ENCODE peak calls at places on chromosomes 5 and 9, in four cellular contexts. G is esophagus squamous epithelium; Z is CD8-positive, alpha-beta memory T cell; F is mesendoderm. N is an unnamed sample. For H3K36me3 and H3K4me1, the result is how much of the 10 kb centered on the place peaks cover.

GRCh38 chr9:123326662-123327093 is 29.3 kb upstream of the CRB2 start:
- DNase-seq in G (no peak), Z (no peak), F (peak), N (no peak)

GRCh38 chr9:72041775-72042194 is 18.6 kb downstream of the C9orf57 start:
- DNase-seq in G (no peak), Z (no peak), F (no peak), N (no peak)

GRCh38 chr9:109355564-109356297 is 34.9 kb upstream of the EPB41L4B start:
- DNase-seq in Z (no peak), F (no peak), G (no peak), N (no peak)

GRCh38 chr5:133846478-133847226 is 121.8 kb downstream of the C5orf15 start:
- DNase-seq in G (no peak), F (no peak), Z (no peak), N (no peak)

GRCh38 chr9:21160178-21160577 is 6.3 kb downstream of the IFNA21 start:
- DNase-seq in G (no peak), Z (no peak), F (peak), N (no peak)

GRCh38 chr9:88291056-88291455 is 97.2 kb upstream of the SPIN1 start:
- DNase-seq in F (no peak), Z (no peak), G (no peak), N (no peak)

GRCh38 chr5:1834721-1835425 is 33.7 kb downstream of the NDUFS6 start:
- DNase-seq in F (no peak), Z (no peak), G (no peak), N (no peak)

GRCh38 chr9:78189461-78189860 is 46.4 kb upstream of the CEP78 start:
- DNase-seq in G (no peak), F (no peak), Z (no peak), N (no peak)

GRCh38 chr5:15008476-15008875 is 136.9 kb upstream of the ANKH start:
- DNase-seq in G (peak), Z (no peak), F (peak), N (no peak)

GRCh38 chr9:96460877-96461276 is 10.9 kb downstream of the HABP4 start:
- DNase-seq in G (no peak), F (no peak), Z (no peak), N (no peak)

GRCh38 chr9:104872959-104873850 is 54.8 kb downstream of the ABCA1 start:
- DNase-seq in Z (no peak), G (no peak), F (peak), N (no peak)

GRCh38 chr9:109640232-109641078 is 139.5 kb upstream of the PALM2AKAP2 start:
- DNase-seq in F (peak), Z (no peak), G (no peak), N (no peak)

GRCh38 chr5:134133213-134133994 is 18.9 kb downstream of the TCF7 start:
- DNase-seq in F (no peak), G (no peak), Z (peak), N (no peak)

GRCh38 chr5:68467208-68467607 is 251.7 kb downstream of the PIK3R1 start:
- DNase-seq in G (no peak), F (no peak), Z (no peak), N (no peak)

GRCh38 chr9:131732636-131733340 is 7.1 kb downstream of the RAPGEF1 start:
- DNase-seq in Z (peak), F (no peak), G (no peak), N (peak)

DNA sequence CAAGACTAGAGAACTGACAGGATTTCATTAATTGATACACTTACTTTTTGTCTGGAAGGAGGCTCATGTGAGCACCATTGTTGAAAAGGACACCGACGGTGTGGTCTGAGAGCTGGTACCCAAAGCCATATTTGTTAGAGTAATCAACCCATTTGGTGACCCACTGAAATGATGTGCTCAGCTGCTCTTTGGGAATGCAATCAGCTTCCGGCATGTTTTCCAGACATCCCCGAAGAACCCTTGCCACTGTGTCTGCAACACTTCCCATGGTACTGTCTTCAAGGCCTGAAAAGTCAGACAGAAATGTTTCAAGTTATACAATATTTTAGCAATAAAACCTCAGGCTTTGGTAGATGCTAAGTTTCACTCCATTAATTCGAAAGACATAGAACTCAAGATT is 4.4 kb downstream of the PLK2 start:
- DNase-seq in Z (no peak), F (no peak), G (no peak), N (no peak)
- H3K4me3 ChIP-seq in Z (no peak), F (no peak), G (peak), N (no peak)

DNA sequence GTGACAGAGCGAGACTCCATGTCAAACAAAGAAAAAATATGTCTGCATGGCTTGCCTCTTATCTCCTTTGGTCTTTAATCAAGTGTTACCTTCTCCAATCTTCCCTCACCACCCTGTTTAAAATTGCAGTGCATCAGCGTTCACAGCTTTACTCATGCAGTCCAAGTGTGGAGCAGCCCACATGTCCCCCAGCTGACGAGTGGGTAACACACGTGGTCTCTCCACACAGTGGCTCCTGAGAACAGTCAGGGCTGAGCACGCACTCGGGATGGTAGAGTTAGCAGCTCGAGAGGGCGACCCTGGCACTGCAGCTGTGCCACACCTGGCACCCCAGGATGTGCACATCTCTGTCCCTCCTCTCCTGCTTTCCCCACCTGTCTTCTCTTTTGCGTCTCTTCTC is 25.9 kb upstream of the CFAP157 start:
- DNase-seq in Z (no peak), G (no peak), F (no peak), N (no peak)
- H3K36me3 ChIP-seq in Z (under half), G (under half), F (under half), N (under half)

GRCh38 chr5:119279093-119279492 is 76.7 kb upstream of the TNFAIP8 start:
- DNase-seq in F (peak), Z (no peak), G (no peak), N (no peak)
- H3K4me1 ChIP-seq in F (under half), Z (half or more), G (under half), N (half or more)

GRCh38 chr9:136799854-136800657 is 3.9 kb downstream of the CCDC183 start:
- DNase-seq in Z (peak), G (no peak), F (peak), N (peak)
- H3K4me3 ChIP-seq in Z (peak), G (peak), F (peak), N (peak)

DNA sequence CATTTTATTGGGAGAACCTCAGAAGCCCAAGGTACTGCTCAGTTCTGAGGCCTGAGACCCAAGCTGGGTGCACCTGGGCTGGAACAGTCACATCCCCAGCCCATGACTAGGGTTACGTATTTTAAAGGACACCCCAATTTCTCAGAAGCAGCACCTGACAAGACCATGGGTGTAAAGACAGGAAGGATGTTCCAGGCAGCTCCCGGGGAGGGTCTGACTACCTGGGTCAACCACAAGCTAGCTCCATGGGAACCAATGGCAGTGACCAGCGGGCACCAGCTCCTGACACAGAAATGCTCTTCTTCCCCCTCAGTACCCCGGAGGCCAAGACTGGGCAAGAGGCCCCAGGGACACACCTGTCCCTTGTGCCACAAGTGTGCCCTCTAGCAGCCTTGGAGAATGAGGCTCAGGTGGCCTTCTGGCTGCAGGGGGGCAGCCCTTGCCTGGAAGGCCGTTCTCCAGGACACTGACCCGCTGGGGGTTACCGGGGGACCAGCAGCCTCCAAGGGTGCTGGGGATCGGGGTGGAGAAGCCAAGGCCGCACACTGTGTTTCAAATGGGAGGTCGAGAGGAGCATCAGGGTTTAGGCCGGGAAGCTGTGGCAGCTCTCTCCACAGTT is 52.6 kb downstream of the IPPK start:
- DNase-seq in F (no peak), G (no peak), Z (no peak), N (no peak)
- H3K36me3 ChIP-seq in F (under half), G (under half), Z (under half), N (under half)

GRCh38 chr5:179795049-179795862 is 1.5 kb downstream of the LTC4S start:
- DNase-seq in F (peak), Z (no peak), G (no peak), N (no peak)
- H3K4me1 ChIP-seq in F (under half), Z (under half), G (under half), N (under half)

GRCh38 chr5:16936150-16937022 is at the start of gene MYO10:
- DNase-seq in G (no peak), Z (no peak), F (peak), N (no peak)

GRCh38 chr5:16935271-16936149 is 578 bp downstream of the MYO10 start:
- DNase-seq in Z (no peak), F (peak), G (peak), N (no peak)

GRCh38 chr5:16937023-16937379 is 913 bp upstream of the MYO10 start:
- DNase-seq in Z (no peak), F (no peak), G (no peak), N (no peak)

GRCh38 chr5:16934669-16935068 is 1.4 kb downstream of the MYO10 start:
- DNase-seq in Z (no peak), G (no peak), F (no peak), N (no peak)

DNA sequence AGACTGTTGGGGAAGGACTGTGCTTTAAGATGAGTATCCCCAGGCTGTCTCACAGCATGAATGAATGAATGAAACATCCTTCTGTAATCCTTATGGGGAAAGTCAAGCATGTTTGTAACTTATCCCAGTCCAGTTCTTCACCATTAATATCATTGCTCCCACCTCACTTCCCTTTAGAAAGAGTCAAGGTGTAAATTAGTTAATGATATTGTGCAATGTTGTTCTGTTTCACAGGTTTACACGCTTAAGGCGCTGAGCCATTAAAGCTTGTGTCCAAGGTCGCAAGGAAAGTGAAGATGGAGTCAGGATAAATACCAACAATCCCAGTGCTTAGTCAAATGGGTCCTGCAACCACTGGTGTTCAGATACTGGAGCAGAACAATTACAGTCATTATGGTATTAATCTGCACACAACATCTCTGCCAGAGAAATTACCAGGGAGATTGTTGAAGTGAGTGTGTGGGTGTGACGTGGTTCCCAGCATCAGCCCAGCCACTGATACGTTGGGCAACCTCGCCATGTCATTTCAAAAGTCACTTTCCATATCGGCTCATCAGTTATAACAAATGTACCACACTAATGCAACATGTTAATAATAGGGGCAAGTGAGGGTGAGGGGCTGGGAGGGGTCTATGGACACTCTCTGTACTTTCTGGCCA is 1.5 kb upstream of the MYO10 start:
- DNase-seq in F (no peak), Z (no peak), G (no peak), N (no peak)
- H3K4me3 ChIP-seq in F (no peak), Z (no peak), G (no peak), N (no peak)

DNA sequence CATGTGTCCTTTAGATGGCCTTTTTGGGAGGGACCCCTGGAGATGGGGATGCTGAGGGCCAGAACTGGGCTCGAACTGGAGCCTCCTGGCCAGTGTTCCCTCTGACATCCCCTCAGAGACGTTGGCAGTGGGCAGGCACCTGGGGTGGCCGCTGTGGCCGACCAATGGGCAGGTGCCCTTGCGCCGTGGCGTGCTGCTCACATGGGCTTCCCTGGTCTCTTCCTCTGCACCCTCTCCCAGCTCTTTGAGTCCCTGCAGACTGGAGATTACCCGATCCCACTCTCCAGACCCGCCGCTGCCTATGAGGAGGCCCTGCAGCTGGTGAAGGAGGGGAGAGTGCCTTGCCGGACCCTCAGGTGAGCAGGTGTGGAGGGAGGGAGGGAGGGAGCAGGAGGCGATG is 19.9 kb upstream of the DOLPP1 start:
- DNase-seq in G (no peak), Z (no peak), F (no peak), N (no peak)
- H3K36me3 ChIP-seq in G (under half), Z (under half), F (under half), N (under half)

GRCh38 chr9:93954436-93955355 is at the start of gene BARX1:
- DNase-seq in F (no peak), Z (no peak), G (no peak), N (no peak)
- H3K4me1 ChIP-seq in F (under half), Z (under half), G (under half), N (under half)

GRCh38 chr9:5622019-5622418 is 6.9 kb upstream of the RIC1 start:
- DNase-seq in G (no peak), F (no peak), Z (no peak), N (no peak)

GRCh38 chr9:5621327-5621726 is 7.6 kb upstream of the RIC1 start:
- DNase-seq in Z (no peak), F (no peak), G (no peak), N (no peak)

GRCh38 chr9:5626727-5627634 is 1.9 kb upstream of the RIC1 start:
- DNase-seq in F (peak), G (no peak), Z (no peak), N (no peak)

GRCh38 chr9:5625916-5626315 is 3.0 kb upstream of the RIC1 start:
- DNase-seq in G (no peak), Z (no peak), F (no peak), N (no peak)

GRCh38 chr9:5624655-5625054 is 4.3 kb upstream of the RIC1 start:
- DNase-seq in F (no peak), G (no peak), Z (no peak), N (no peak)
- H3K4me3 ChIP-seq in F (no peak), G (no peak), Z (no peak), N (no peak)

N was measured in CD8-positive, alpha-beta T cell.